ENCODE peak calls at places on chromosome 11, in six cellular contexts. K is naive thymus-derived CD8-positive, alpha-beta T cell; D is HT1080; H is neuronal stem cell; M is AG08396; I is stimulated activated CD4-positive, alpha-beta T cell treated with anti-CD3 and anti-CD28 coated beads, Interleukin-1b, Interleukin-23, amount 100 ng/mL, for 24 hours. B is an unnamed sample.
A peak's percentile ranks its signal among the peaks of the same experiment; 100 is the strongest.

GRCh38 chr11:33674035-33674814 is 26.4 kb downstream of the C11orf91 start:
- DNase-seq in K (no peak), D (no peak), H (no peak), M (peak; percentile 76), I (no peak), B (no peak)

GRCh38 chr11:124592627-124593026 is 18.6 kb upstream of the PANX3 start:
- DNase-seq in K (no peak), D (no peak), H (no peak), M (no peak), I (no peak), B (no peak)

GRCh38 chr11:19868281-19868821 is 155.7 kb downstream of the NAV2 start:
- DNase-seq in K (no peak), D (peak; percentile 79), H (no peak), M (peak; percentile 65), I (no peak), B (no peak)

GRCh38 chr11:36156486-36157150 is 132.6 kb downstream of the COMMD9 start:
- DNase-seq in K (no peak), D (peak; percentile 81), H (no peak), M (no peak), I (no peak), B (no peak)

GRCh38 chr11:23903044-23903704 is 593.7 kb upstream of the LUZP2 start:
- DNase-seq in K (no peak), D (peak; percentile 92), H (no peak), M (peak; percentile 40), I (no peak), B (no peak)

GRCh38 chr11:117202386-117203068 is 3.4 kb downstream of the TAGLN start:
- DNase-seq in K (no peak), D (no peak), H (no peak), M (no peak), I (no peak), B (no peak)

GRCh38 chr11:117423046-117423575 is 95.5 kb downstream of the CEP164 start:
- DNase-seq in K (no peak), D (no peak), H (no peak), M (no peak), I (no peak), B (no peak)

GRCh38 chr11:85627332-85627997 is at the start of gene DLG2:
- DNase-seq in K (peak; percentile 30), D (peak; percentile 31), H (peak; percentile 15), M (peak; percentile 30), I (no peak), B (peak; percentile 39)

GRCh38 chr11:81165164-81165563 is 1568.5 kb downstream of the FAM181B start:
- DNase-seq in K (no peak), D (no peak), H (no peak), M (no peak), I (no peak), B (no peak)

GRCh38 chr11:124172599-124172998 is 10.5 kb upstream of the OR10D3 start:
- DNase-seq in K (no peak), D (no peak), H (no peak), M (no peak), I (no peak), B (no peak)